ENCODE peak calls at places on chromosomes 5 and 9, in eight cellular contexts. C is stimulated activated naive CD4-positive, alpha-beta T cell; P is G401; L is activated T-cell treated with anti-CD3 and anti-CD28 coated beads for 1 hour; E is NCI-H1436; B is activated CD4-positive, alpha-beta T cell treated with anti-CD3 and anti-CD28 coated beads for 24 hours; D is naive B cell; Z is progenitor cell of endocrine pancreas. J is an unnamed sample.

GRCh38 chr9:116154334-116154975 is 864 bp downstream of the PAPPA start:
- DNase-seq in C (no peak), L (no peak), E (no peak), D (no peak), B (no peak), Z (peak; percentile 33), P (no peak), J (no peak)

GRCh38 chr5:174140452-174140851 is 94.9 kb downstream of the NSG2 start:
- DNase-seq in C (no peak), D (no peak), E (no peak), B (no peak), Z (no peak), P (no peak), L (no peak), J (no peak)

GRCh38 chr5:58672521-58672920 is 89.6 kb downstream of the RAB3C start:
- DNase-seq in C (no peak), L (no peak), E (no peak), P (no peak), Z (no peak), B (no peak), D (no peak), J (no peak)

GRCh38 chr9:95382433-95382832 is 64.9 kb upstream of the FANCC start:
- DNase-seq in C (no peak), L (no peak), B (no peak), P (no peak), E (no peak), D (no peak), Z (no peak), J (no peak)

GRCh38 chr5:45521067-45521466 is 175.1 kb downstream of the HCN1 start:
- DNase-seq in E (no peak), L (no peak), P (peak; percentile 34), D (no peak), B (no peak), C (no peak), Z (peak; percentile 28), J (no peak)

GRCh38 chr9:130053109-130053503 is 600 bp upstream of the GPR107 start:
- DNase-seq in Z (no peak), D (no peak), B (no peak), P (no peak), L (no peak), E (no peak), C (no peak), J (no peak)

GRCh38 chr5:132262882-132263547 is 5.5 kb downstream of the PDLIM4 start:
- DNase-seq in D (no peak), B (no peak), L (no peak), E (no peak), P (no peak), C (no peak), Z (no peak), J (no peak)

GRCh38 chr9:97852399-97853055 is 499 bp upstream of the FOXE1 start:
- DNase-seq in B (no peak), Z (no peak), P (no peak), C (no peak), D (no peak), L (no peak), E (no peak), J (no peak)

GRCh38 chr5:72067682-72068470 is 39.4 kb upstream of the MAP1B start:
- DNase-seq in D (no peak), P (no peak), E (no peak), C (no peak), B (no peak), L (no peak), Z (no peak), J (no peak)

GRCh38 chr9:463455-464125 is 248.9 kb downstream of the DOCK8 start:
- DNase-seq in P (no peak), D (no peak), B (no peak), Z (no peak), C (no peak), L (no peak), E (no peak), J (no peak)